ENCODE peak calls at places on chromosomes 16 and 17, in seven cellular contexts. Y, F, X, G, J, W and U are unnamed samples.

GRCh38 chr17:80870401-80870800 is 121.2 kb upstream of the CHMP6 start:
- DNase-seq in Y (no peak), F (no peak), X (peak), G (no peak), J (no peak), W (no peak), U (no peak)

GRCh38 chr17:3870871-3871306 is 22.0 kb downstream of the CAMKK1 start:
- DNase-seq in Y (no peak), F (no peak), X (peak), G (no peak), J (peak), W (no peak), U (no peak)

GRCh38 chr16:12531937-12532336 is 271.8 kb downstream of the CPPED1 start:
- DNase-seq in Y (no peak), F (no peak), X (no peak), G (no peak), J (no peak), W (no peak), U (peak)

GRCh38 chr16:11501583-11502138 is 85.1 kb downstream of the LITAF start:
- DNase-seq in Y (no peak), F (no peak), X (no peak), G (no peak), J (no peak), W (no peak), U (no peak)

GRCh38 chr17:17774009-17774881 is 62.5 kb downstream of the SREBF1 start:
- DNase-seq in Y (no peak), F (peak), X (no peak), G (no peak), J (no peak), W (peak), U (no peak)

GRCh38 chr16:31196324-31197088 is 6.1 kb downstream of the PYCARD start:
- DNase-seq in Y (no peak), F (no peak), X (peak), G (no peak), J (no peak), W (no peak), U (no peak)

GRCh38 chr17:249236-249993 is 68.0 kb upstream of the DOC2B start:
- DNase-seq in Y (no peak), F (no peak), X (peak), G (peak), J (no peak), W (no peak), U (no peak)

GRCh38 chr16:17439580-17439979 is 31.2 kb downstream of the XYLT1 start:
- DNase-seq in Y (no peak), F (no peak), X (no peak), G (no peak), J (no peak), W (no peak), U (no peak)

GRCh38 chr16:12674096-12674495 is 129.6 kb downstream of the CPPED1 start:
- DNase-seq in Y (peak), F (no peak), X (no peak), G (no peak), J (peak), W (no peak), U (peak)

GRCh38 chr16:35485915-35486314 is 2026.5 kb downstream of the TP53TG3F start:
- DNase-seq in Y (no peak), F (no peak), X (no peak), G (no peak), J (no peak), W (no peak), U (no peak)
- TF ChIP-seq CTCF in Y (no peak), F (no peak), X (no peak), G (no peak), J (no peak), W (no peak), U (no peak)

GRCh38 chr16:85460983-85461813 is 151.9 kb upstream of the GSE1 start:
- DNase-seq in Y (no peak), F (peak), X (no peak), G (no peak), J (peak), W (peak), U (peak)
- H3K4me3 ChIP-seq in Y (no peak), F (no peak), X (peak), G (no peak), J (no peak), W (no peak), U (no peak)

GRCh38 chr16:85675528-85675927 is 13.2 kb downstream of the GINS2 start:
- DNase-seq in Y (no peak), F (no peak), X (no peak), G (no peak), J (no peak), W (peak), U (peak)
- TF ChIP-seq CTCF in Y (peak), F (peak), X (no peak), G (no peak), J (peak), W (peak), U (peak)

DNA sequence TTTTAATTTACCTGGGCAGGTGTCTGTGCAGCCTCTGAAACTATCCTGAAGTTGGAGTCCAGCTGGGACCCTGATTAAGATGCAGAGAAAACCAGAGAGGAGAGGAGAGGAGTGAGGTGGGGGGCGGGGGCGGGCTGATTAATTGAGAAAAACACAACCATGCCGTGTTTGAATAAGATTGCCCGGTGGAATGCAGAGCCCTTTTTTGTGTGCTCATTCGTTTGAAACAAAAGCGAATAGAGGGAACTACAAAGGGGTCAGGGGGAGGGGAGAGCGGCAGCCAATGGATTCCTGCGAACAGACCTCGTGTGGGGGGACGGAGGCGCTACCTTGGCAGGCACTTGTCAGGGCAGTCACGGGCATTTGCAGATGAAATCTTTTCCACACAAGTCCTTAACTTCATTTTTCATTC is 355.8 kb downstream of the SOX9 start:
- DNase-seq in Y (no peak), F (no peak), X (no peak), G (no peak), J (no peak), W (no peak), U (no peak)
- H3K4me3 ChIP-seq in Y (no peak), F (no peak), X (no peak), G (no peak), J (no peak), W (no peak), U (no peak)

GRCh38 chr17:34424814-34425490 is 61.9 kb upstream of the CCL1 start:
- DNase-seq in Y (no peak), F (no peak), X (no peak), G (no peak), J (no peak), W (no peak), U (no peak)
- TF ChIP-seq CTCF in Y (no peak), F (no peak), X (no peak), G (no peak), J (no peak), W (no peak), U (no peak)

GRCh38 chr16:89295071-89295900 is 77.8 kb downstream of the ZNF778 start:
- DNase-seq in Y (no peak), F (no peak), X (no peak), G (no peak), J (no peak), W (no peak), U (no peak)
- H3K4me3 ChIP-seq in Y (no peak), F (no peak), X (no peak), G (no peak), J (no peak), W (no peak), U (no peak)

DNA sequence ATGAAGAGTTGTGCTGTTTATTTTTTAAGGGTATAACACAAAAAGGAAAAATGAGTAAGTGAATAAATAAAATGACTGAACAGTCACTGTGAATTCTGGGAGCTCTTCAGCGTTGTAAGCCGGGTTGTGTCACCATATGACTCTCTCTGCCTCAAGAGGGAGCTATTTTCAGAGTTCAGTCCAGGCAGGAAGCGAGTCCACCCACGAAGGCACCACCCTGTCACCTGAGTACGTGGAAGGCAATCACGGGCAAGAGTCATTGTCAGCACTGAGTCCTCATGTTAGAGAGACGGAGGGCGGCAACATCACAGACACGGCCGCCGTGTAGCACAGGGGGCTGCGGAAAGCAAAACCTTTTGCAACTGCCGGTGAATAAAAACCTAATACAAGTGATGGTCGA is 227.6 kb downstream of the UTP18 start:
- DNase-seq in Y (no peak), F (peak), X (no peak), G (no peak), J (no peak), W (no peak), U (no peak)
- TF ChIP-seq CTCF in Y (no peak), F (peak), X (no peak), G (no peak), J (no peak), W (no peak), U (no peak)

GRCh38 chr17:66272699-66273390 is 29.6 kb upstream of the PRKCA start:
- DNase-seq in Y (no peak), F (peak), X (no peak), G (no peak), J (peak), W (peak), U (peak)
- H3K4me3 ChIP-seq in Y (peak), F (no peak), X (no peak), G (no peak), J (peak), W (no peak), U (peak)

DNA sequence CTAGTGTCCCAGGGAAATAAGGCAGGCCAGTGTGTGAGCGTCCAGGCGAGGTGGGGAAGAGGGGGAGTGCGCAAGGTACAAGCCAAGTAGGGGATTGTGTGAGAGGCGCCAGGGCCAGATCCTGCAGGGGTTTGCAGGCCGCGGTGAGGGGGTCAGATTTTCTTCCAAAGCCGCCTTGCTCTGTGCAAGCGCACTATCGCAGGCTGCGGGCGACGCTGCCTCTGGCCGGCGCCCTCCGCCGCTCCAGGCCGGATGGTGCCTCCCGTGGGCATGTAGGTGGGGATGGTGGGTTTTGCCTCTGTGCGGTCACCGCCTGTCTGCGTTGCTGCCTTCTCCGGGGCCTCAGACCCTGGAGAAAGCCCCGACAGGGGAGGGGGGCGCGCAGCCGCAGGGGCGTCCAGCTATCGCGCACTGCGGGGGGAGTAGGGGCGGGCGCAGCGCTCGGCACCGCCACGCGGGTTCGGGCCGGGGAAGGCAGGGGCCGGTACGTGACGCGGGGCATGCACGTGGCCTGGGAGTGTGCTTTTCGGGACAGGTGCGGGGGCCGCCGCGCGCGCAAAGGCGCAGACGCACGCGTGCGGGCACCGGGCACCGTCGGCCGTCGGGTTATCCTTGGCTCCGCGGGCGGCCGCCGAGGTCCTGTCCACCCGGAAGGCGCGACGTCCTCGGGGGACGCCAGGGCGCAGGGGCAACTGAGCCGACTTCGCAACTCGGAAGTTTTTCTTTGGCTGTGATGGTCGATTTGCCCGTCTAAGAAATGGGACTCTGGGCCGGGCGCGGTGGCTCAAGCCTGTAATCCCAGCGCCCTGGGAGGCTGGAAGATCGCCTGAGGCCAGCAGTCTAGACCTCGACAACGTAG is 1.1 kb upstream of the HAPSTR1 start:
- DNase-seq in Y (no peak), F (no peak), X (peak), G (peak), J (no peak), W (no peak), U (no peak)
- TF ChIP-seq CTCF in Y (peak), F (no peak), X (no peak), G (no peak), J (no peak), W (no peak), U (no peak)